ENCODE peak calls at places on chromosomes 7 and 10, in five cellular contexts. One of them, this sample, is unnamed.

GRCh38 chr10:85620807-85621206 is 745.8 kb downstream of the GRID1 start:
- DNase-seq in A673: no peak
- DNase-seq in body of pancreas: no peak
- DNase-seq in kidney epithelial cell: no peak
- DNase-seq in cardiac muscle cell: no peak
- DNase-seq in this sample: no peak

GRCh38 chr7:95718556-95719410 is 53.6 kb upstream of the DYNC1I1 start:
- DNase-seq in A673: peak; percentile 64
- DNase-seq in body of pancreas: no peak
- DNase-seq in kidney epithelial cell: no peak
- DNase-seq in cardiac muscle cell: peak; percentile 41
- DNase-seq in this sample: no peak

GRCh38 chr10:43407148-43407575 is 1.8 kb downstream of the HNRNPF start:
- DNase-seq in A673: peak; percentile 55
- DNase-seq in body of pancreas: peak; percentile 56
- DNase-seq in kidney epithelial cell: no peak
- DNase-seq in cardiac muscle cell: peak; percentile 58
- DNase-seq in this sample: no peak

GRCh38 chr10:75395171-75395954 is 6.2 kb downstream of the ZNF503 start:
- DNase-seq in A673: peak; percentile 51
- DNase-seq in body of pancreas: peak; percentile 76
- DNase-seq in kidney epithelial cell: no peak
- DNase-seq in cardiac muscle cell: peak; percentile 67
- DNase-seq in this sample: no peak

GRCh38 chr10:3533296-3533695 is 251.7 kb downstream of the KLF6 start:
- DNase-seq in A673: no peak
- DNase-seq in body of pancreas: no peak
- DNase-seq in kidney epithelial cell: no peak
- DNase-seq in cardiac muscle cell: no peak
- DNase-seq in this sample: no peak

GRCh38 chr7:71612011-71612410 is 480.1 kb downstream of the GALNT17 start:
- DNase-seq in A673: no peak
- DNase-seq in body of pancreas: no peak
- DNase-seq in kidney epithelial cell: no peak
- DNase-seq in cardiac muscle cell: no peak
- DNase-seq in this sample: no peak

GRCh38 chr10:14403359-14403758 is 72.6 kb upstream of the FRMD4A start:
- DNase-seq in A673: no peak
- DNase-seq in body of pancreas: no peak
- DNase-seq in kidney epithelial cell: no peak
- DNase-seq in cardiac muscle cell: no peak
- DNase-seq in this sample: no peak

GRCh38 chr7:12423355-12423994 is 19.8 kb upstream of the VWDE start:
- DNase-seq in A673: no peak
- DNase-seq in body of pancreas: no peak
- DNase-seq in kidney epithelial cell: no peak
- DNase-seq in cardiac muscle cell: peak; percentile 14
- DNase-seq in this sample: no peak

GRCh38 chr7:35650751-35651150 is 44.2 kb downstream of the HERPUD2 start:
- DNase-seq in A673: no peak
- DNase-seq in body of pancreas: no peak
- DNase-seq in kidney epithelial cell: no peak
- DNase-seq in cardiac muscle cell: no peak
- DNase-seq in this sample: no peak

GRCh38 chr7:117041007-117041406 is 87.7 kb downstream of the ST7 start:
- DNase-seq in A673: no peak
- DNase-seq in body of pancreas: no peak
- DNase-seq in kidney epithelial cell: no peak
- DNase-seq in cardiac muscle cell: no peak
- DNase-seq in this sample: no peak

GRCh38 chr7:40221836-40222235 is 87.0 kb downstream of the SUGCT start:
- DNase-seq in A673: peak; percentile 9
- DNase-seq in body of pancreas: no peak
- DNase-seq in kidney epithelial cell: peak; percentile 89
- DNase-seq in cardiac muscle cell: peak; percentile 97
- DNase-seq in this sample: peak; percentile 93

GRCh38 chr7:26286157-26286556 is 5.5 kb upstream of the SNX10 start:
- DNase-seq in A673: no peak
- DNase-seq in body of pancreas: no peak
- DNase-seq in kidney epithelial cell: no peak
- DNase-seq in cardiac muscle cell: no peak
- DNase-seq in this sample: no peak

GRCh38 chr7:26280723-26281122 is 10.9 kb upstream of the SNX10 start:
- DNase-seq in A673: no peak
- DNase-seq in body of pancreas: no peak
- DNase-seq in kidney epithelial cell: no peak
- DNase-seq in cardiac muscle cell: no peak
- DNase-seq in this sample: no peak

GRCh38 chr7:26284477-26284876 is 7.2 kb upstream of the SNX10 start:
- DNase-seq in A673: no peak
- DNase-seq in body of pancreas: no peak
- DNase-seq in kidney epithelial cell: no peak
- DNase-seq in cardiac muscle cell: no peak
- DNase-seq in this sample: no peak

GRCh38 chr7:26280097-26280496 is 11.6 kb upstream of the SNX10 start:
- DNase-seq in A673: no peak
- DNase-seq in body of pancreas: no peak
- DNase-seq in kidney epithelial cell: no peak
- DNase-seq in cardiac muscle cell: no peak
- DNase-seq in this sample: no peak

DNA sequence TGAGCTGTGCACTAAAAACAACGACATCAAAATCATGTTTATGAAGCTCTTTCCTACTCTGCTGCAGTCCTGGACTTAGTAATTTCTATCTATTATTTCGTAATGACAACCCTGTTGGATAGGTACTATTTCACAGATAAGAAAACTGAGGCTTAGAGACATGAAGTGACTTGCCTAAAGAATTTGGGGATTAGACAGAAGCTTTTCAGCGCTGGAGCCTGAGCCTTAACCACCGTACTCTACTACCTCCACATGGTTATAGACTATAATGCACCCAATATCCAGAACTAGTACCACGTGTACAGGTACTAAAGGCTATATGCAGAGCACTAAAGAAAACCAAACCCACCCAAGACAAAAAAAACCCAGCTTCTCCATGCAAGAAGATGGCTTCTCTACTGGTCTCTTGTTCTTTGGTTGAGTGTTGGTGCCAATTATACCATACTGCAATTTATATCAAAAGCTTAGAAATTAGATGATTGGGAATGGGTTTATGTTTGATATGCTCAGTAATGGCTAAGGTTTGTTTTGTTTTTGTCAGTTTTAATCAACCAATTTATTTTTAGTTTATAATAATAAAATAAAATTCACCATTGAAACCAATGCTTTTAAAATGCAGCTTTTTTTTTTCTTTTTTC is 6.5 kb upstream of the SNX10 start:
- DNase-seq in A673: peak; percentile 62
- DNase-seq in body of pancreas: no peak
- DNase-seq in kidney epithelial cell: no peak
- DNase-seq in cardiac muscle cell: no peak
- DNase-seq in this sample: no peak
- TF ChIP-seq CTCF in A673: peak; percentile 54
- TF ChIP-seq CTCF in body of pancreas: no peak
- TF ChIP-seq CTCF in kidney epithelial cell: no peak
- TF ChIP-seq CTCF in cardiac muscle cell: peak; percentile 4
- TF ChIP-seq CTCF in this sample: no peak

DNA sequence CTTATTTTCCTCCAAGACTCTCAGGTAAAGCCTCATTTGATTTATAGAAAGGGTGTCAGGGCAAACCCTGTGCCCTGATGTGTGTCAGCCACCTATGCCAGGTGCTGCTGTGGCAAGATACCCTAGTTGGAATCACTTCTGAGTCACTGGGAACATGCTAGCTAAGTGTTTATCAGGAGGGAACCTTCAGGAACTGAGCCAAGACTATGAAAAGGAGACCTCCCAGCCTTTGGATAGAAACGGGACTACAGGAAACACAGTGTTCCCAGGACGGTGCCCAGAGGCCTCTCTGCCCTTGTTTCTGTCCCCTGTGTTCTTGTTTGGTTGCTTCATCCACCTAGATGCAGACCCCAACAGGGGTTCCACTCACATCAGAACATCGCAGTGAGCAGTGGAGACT is 28.5 kb downstream of the CNNM1 start:
- DNase-seq in A673: no peak
- DNase-seq in body of pancreas: no peak
- DNase-seq in kidney epithelial cell: no peak
- DNase-seq in cardiac muscle cell: no peak
- DNase-seq in this sample: no peak
- H3K4me3 ChIP-seq in A673: no peak overlapping the region
- H3K4me3 ChIP-seq in body of pancreas: no peak overlapping the region
- H3K4me3 ChIP-seq in kidney epithelial cell: no peak overlapping the region
- H3K4me3 ChIP-seq in cardiac muscle cell: no peak overlapping the region
- H3K4me3 ChIP-seq in this sample: no peak overlapping the region

GRCh38 chr10:48410503-48410902 is 104.0 kb downstream of the MAPK8 start:
- DNase-seq in A673: no peak
- DNase-seq in body of pancreas: no peak
- DNase-seq in kidney epithelial cell: no peak
- DNase-seq in cardiac muscle cell: no peak
- DNase-seq in this sample: no peak

GRCh38 chr10:48400850-48401220 is 94.4 kb downstream of the MAPK8 start:
- DNase-seq in A673: no peak
- DNase-seq in body of pancreas: no peak
- DNase-seq in kidney epithelial cell: no peak
- DNase-seq in cardiac muscle cell: no peak
- DNase-seq in this sample: no peak

GRCh38 chr10:48404646-48405045 is 98.2 kb downstream of the MAPK8 start:
- DNase-seq in A673: peak; percentile 37
- DNase-seq in body of pancreas: no peak
- DNase-seq in kidney epithelial cell: no peak
- DNase-seq in cardiac muscle cell: peak; percentile 92
- DNase-seq in this sample: no peak

GRCh38 chr10:48411510-48411909 is 105.0 kb downstream of the MAPK8 start:
- DNase-seq in A673: no peak
- DNase-seq in body of pancreas: no peak
- DNase-seq in kidney epithelial cell: no peak
- DNase-seq in cardiac muscle cell: no peak
- DNase-seq in this sample: no peak

DNA sequence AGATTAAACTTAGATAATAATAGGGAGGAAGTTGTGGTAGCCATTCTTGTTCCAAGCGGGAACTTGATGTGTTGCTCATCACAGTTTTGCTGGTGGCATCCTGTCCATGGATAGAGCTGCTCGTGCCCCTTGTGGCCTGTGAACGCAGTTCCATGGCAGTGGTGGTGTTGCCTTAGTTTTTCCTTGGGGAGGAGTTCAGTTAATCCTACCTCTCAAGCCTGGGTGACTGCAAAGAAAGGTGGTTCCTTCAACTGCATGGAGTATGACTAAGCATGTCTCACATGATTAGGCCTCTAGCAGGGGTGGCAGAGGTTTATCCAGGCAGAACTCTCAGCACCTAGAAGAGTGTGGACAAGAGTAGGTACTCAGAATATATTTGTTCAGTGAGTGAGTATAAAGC is 99.7 kb downstream of the MAPK8 start:
- DNase-seq in A673: peak; percentile 9
- DNase-seq in body of pancreas: no peak
- DNase-seq in kidney epithelial cell: peak; percentile 82
- DNase-seq in cardiac muscle cell: peak; percentile 10
- DNase-seq in this sample: no peak
- TF ChIP-seq CTCF in A673: no peak
- TF ChIP-seq CTCF in body of pancreas: no peak
- TF ChIP-seq CTCF in kidney epithelial cell: peak; percentile 16
- TF ChIP-seq CTCF in cardiac muscle cell: no peak
- TF ChIP-seq CTCF in this sample: no peak

GRCh38 chr10:68562666-68563522 is 2.8 kb downstream of the TET1 start:
- DNase-seq in A673: peak; percentile 56
- DNase-seq in body of pancreas: no peak
- DNase-seq in kidney epithelial cell: no peak
- DNase-seq in cardiac muscle cell: peak; percentile 71
- DNase-seq in this sample: no peak
- H3K4me3 ChIP-seq in A673: peak overlapping the region; percentile 80
- H3K4me3 ChIP-seq in body of pancreas: no peak overlapping the region
- H3K4me3 ChIP-seq in kidney epithelial cell: peak overlapping the region; percentile 80
- H3K4me3 ChIP-seq in cardiac muscle cell: peak overlapping the region; percentile 94
- H3K4me3 ChIP-seq in this sample: peak overlapping the region; percentile 80

GRCh38 chr7:135501402-135501801 is 8.5 kb downstream of the CNOT4 start:
- DNase-seq in A673: no peak
- DNase-seq in body of pancreas: no peak
- DNase-seq in kidney epithelial cell: no peak
- DNase-seq in cardiac muscle cell: no peak
- DNase-seq in this sample: no peak
- TF ChIP-seq CTCF in A673: peak; percentile 17
- TF ChIP-seq CTCF in body of pancreas: no peak
- TF ChIP-seq CTCF in kidney epithelial cell: no peak
- TF ChIP-seq CTCF in cardiac muscle cell: no peak
- TF ChIP-seq CTCF in this sample: no peak

GRCh38 chr7:157011333-157012112 is 1.1 kb upstream of the MNX1 start:
- DNase-seq in A673: no peak
- DNase-seq in body of pancreas: no peak
- DNase-seq in kidney epithelial cell: no peak
- DNase-seq in cardiac muscle cell: no peak
- DNase-seq in this sample: no peak
- H3K4me3 ChIP-seq in A673: peak overlapping the region; percentile 51
- H3K4me3 ChIP-seq in body of pancreas: peak overlapping the region; percentile 25
- H3K4me3 ChIP-seq in kidney epithelial cell: no peak overlapping the region
- H3K4me3 ChIP-seq in cardiac muscle cell: peak overlapping the region; percentile 48
- H3K4me3 ChIP-seq in this sample: no peak overlapping the region